ENCODE peak calls at places on chromosomes 4 and X, in six cellular contexts. M is heart left ventricle, D is ascending aorta, C is fibroblast of mammary gland, G is A549, S is Panc1. K is an unnamed sample.

GRCh38 chr4:41204400-41204978 is 9.9 kb downstream of the APBB2 start:
- DNase-seq in C (peak; percentile 68), G (peak; percentile 9), M (peak; percentile 69), D (no peak), S (no peak), K (no peak)

GRCh38 chr4:184699941-184700340 is 34.0 kb downstream of the CENPU start:
- DNase-seq in S (no peak), G (no peak), C (no peak), M (no peak), D (no peak), K (no peak)

GRCh38 chrX:23394421-23394820 is 59.8 kb downstream of the PTCHD1 start:
- DNase-seq in G (no peak), D (no peak), S (no peak), M (no peak), C (no peak), K (no peak)

GRCh38 chr4:33961751-33962150 is 2282.6 kb downstream of the ARAP2 start:
- DNase-seq in C (no peak), G (no peak), M (no peak), S (no peak), D (no peak), K (no peak)

GRCh38 chr4:86569103-86569870 is 24.8 kb upstream of the PTPN13 start:
- DNase-seq in M (no peak), D (no peak), C (no peak), G (no peak), S (no peak), K (no peak)

GRCh38 chr4:118682928-118683327 is 2.3 kb upstream of the METTL14 start:
- DNase-seq in C (peak; percentile 47), S (no peak), D (no peak), G (peak; percentile 25), M (no peak), K (no peak)

GRCh38 chr4:152471251-152471792 is 64.6 kb downstream of the FBXW7 start:
- DNase-seq in S (no peak), D (no peak), G (no peak), M (no peak), C (no peak), K (no peak)

GRCh38 chrX:32987139-32987538 is 224.2 kb downstream of the DMD start:
- DNase-seq in D (no peak), S (no peak), C (no peak), G (no peak), M (no peak), K (no peak)

GRCh38 chrX:106959897-106960296 is 39.7 kb downstream of the CLDN2 start:
- DNase-seq in C (peak; percentile 35), D (no peak), S (no peak), M (no peak), G (peak; percentile 62), K (no peak)

GRCh38 chr4:122542411-122543236 is 78.2 kb downstream of the IL21 start:
- DNase-seq in M (no peak), D (no peak), G (no peak), S (no peak), C (peak; percentile 85), K (no peak)

GRCh38 chr4:7967501-7968261 is 28.0 kb upstream of the AFAP1 start:
- DNase-seq in G (no peak), S (no peak), M (no peak), D (no peak), C (peak; percentile 49), K (no peak)

GRCh38 chr4:44583393-44583792 is 68.0 kb downstream of the YIPF7 start:
- DNase-seq in S (no peak), G (peak; percentile 4), C (no peak), D (no peak), M (no peak), K (no peak)

GRCh38 chr4:94603170-94603747 is 151.5 kb downstream of the PDLIM5 start:
- DNase-seq in C (peak; percentile 90), G (peak; percentile 57), D (peak; percentile 75), M (no peak), S (no peak), K (no peak)

GRCh38 chrX:33273521-33273920 is 62.2 kb upstream of the DMD start:
- DNase-seq in G (no peak), C (no peak), M (no peak), S (no peak), D (no peak), K (no peak)

GRCh38 chr4:77451530-77451929 is 154.1 kb upstream of the CXCL13 start:
- DNase-seq in G (no peak), C (no peak), S (no peak), D (no peak), M (no peak), K (no peak)

GRCh38 chr4:81601270-81601694 is 129.6 kb upstream of the RASGEF1B start:
- DNase-seq in D (no peak), G (no peak), S (no peak), M (no peak), C (no peak), K (no peak)

GRCh38 chr4:7808752-7809151 is 130.9 kb downstream of the AFAP1 start:
- DNase-seq in C (peak; percentile 86), M (no peak), G (peak; percentile 31), S (no peak), D (no peak), K (no peak)

GRCh38 chrX:42694260-42694815 is 83.6 kb downstream of the PPP1R2C start:
- DNase-seq in C (no peak), S (no peak), D (no peak), G (peak; percentile 1), M (no peak), K (no peak)

GRCh38 chr4:4477391-4477790 is 64.5 kb downstream of the STX18 start:
- DNase-seq in C (peak; percentile 53), D (no peak), G (no peak), M (no peak), S (no peak), K (no peak)

GRCh38 chrX:9746148-9746880 is 19.3 kb downstream of the GPR143 start:
- DNase-seq in C (peak; percentile 19), D (no peak), S (no peak), G (no peak), M (no peak), K (no peak)

GRCh38 chr4:181659202-181659601 is 584.0 kb upstream of the TENM3 start:
- DNase-seq in G (no peak), M (no peak), C (peak; percentile 81), D (no peak), S (no peak), K (no peak)

GRCh38 chr4:107034091-107034698 is 1.9 kb downstream of the DKK2 start:
- DNase-seq in M (peak; percentile 51), G (peak; percentile 40), D (peak; percentile 72), S (no peak), C (peak; percentile 40), K (no peak)
- TF ChIP-seq CTCF in M (no peak), G (no peak), D (peak; percentile 37), S (peak; percentile 49), C (peak; percentile 14), K (peak; percentile 38)

GRCh38 chrX:69503228-69503834 is 795 bp upstream of the NALF2 start:
- DNase-seq in C (peak; percentile 6), S (no peak), M (no peak), D (no peak), G (peak; percentile 75), K (no peak)
- TF ChIP-seq CTCF in C (peak; percentile 11), S (peak; percentile 70), M (no peak), D (no peak), G (peak; percentile 48), K (peak; percentile 58)

GRCh38 chr4:155578726-155579385 is 87.8 kb upstream of the GUCY1A1 start:
- DNase-seq in G (no peak), C (peak; percentile 25), D (no peak), M (no peak), S (no peak), K (no peak)
- TF ChIP-seq CTCF in G (no peak), C (no peak), D (no peak), M (no peak), S (no peak), K (no peak)

GRCh38 chr4:89949782-89950387 is 55.2 kb downstream of the MMRN1 start:
- DNase-seq in M (no peak), C (peak; percentile 1), D (no peak), S (no peak), G (peak; percentile 17), K (no peak)
- TF ChIP-seq CTCF in M (no peak), C (peak; percentile 20), D (no peak), S (peak; percentile 43), G (peak; percentile 34), K (peak; percentile 52)

K was measured in D721Med.